ENCODE peak calls at places on chromosomes 3 and 15, in ten cellular contexts. W, J, X, F, N, Q, G, Y, Z and I are unnamed samples.

GRCh38 chr3:193972816-193973215 is 163.1 kb upstream of the HES1 start:
- DNase-seq in W (no peak), J (no peak), X (no peak), F (no peak), N (peak; percentile 97), Q (peak; percentile 49), G (no peak), Y (no peak), Z (no peak), I (no peak)

GRCh38 chr15:47184003-47184404 is 533.3 kb upstream of the SEMA6D start:
- DNase-seq in W (no peak), J (no peak), X (no peak), F (no peak), N (no peak), Q (no peak), G (no peak), Y (no peak), Z (peak; percentile 71), I (no peak)

GRCh38 chr3:52532517-52532837 is 1.2 kb downstream of the NT5DC2 start:
- DNase-seq in W (no peak), J (no peak), X (peak; percentile 82), F (peak; percentile 79), N (peak; percentile 45), Q (peak; percentile 40), G (peak; percentile 9), Y (no peak), Z (no peak), I (no peak)

GRCh38 chr3:37223084-37223975 is 48.9 kb upstream of the LRRFIP2 start:
- DNase-seq in W (no peak), J (no peak), X (no peak), F (peak; percentile 82), N (no peak), Q (peak; percentile 44), G (no peak), Y (no peak), Z (no peak), I (no peak)

GRCh38 chr3:151169700-151170224 is 33.3 kb downstream of the GPR171 start:
- DNase-seq in W (peak; percentile 76), J (no peak), X (no peak), F (peak; percentile 33), N (peak; percentile 33), Q (no peak), G (no peak), Y (no peak), Z (no peak), I (no peak)

GRCh38 chr15:29822100-29822684 is at the start of gene TJP1:
- DNase-seq in W (no peak), J (peak; percentile 72), X (peak; percentile 77), F (peak; percentile 75), N (peak; percentile 49), Q (peak; percentile 58), G (no peak), Y (peak; percentile 49), Z (peak; percentile 78), I (peak; percentile 57)

GRCh38 chr3:167653155-167653554 is 587 bp downstream of the WDR49 start:
- DNase-seq in W (no peak), J (no peak), X (no peak), F (no peak), N (no peak), Q (no peak), G (no peak), Y (no peak), Z (no peak), I (no peak)

GRCh38 chr3:117998071-117998470 is 1036.6 kb downstream of the IGSF11 start:
- DNase-seq in W (no peak), J (no peak), X (no peak), F (no peak), N (peak; percentile 37), Q (peak; percentile 29), G (no peak), Y (no peak), Z (no peak), I (no peak)

GRCh38 chr3:151612119-151612518 is 121.6 kb upstream of the AADACL2 start:
- DNase-seq in W (no peak), J (no peak), X (no peak), F (no peak), N (peak; percentile 3), Q (no peak), G (no peak), Y (no peak), Z (no peak), I (no peak)

GRCh38 chr3:129001101-129001816 is at the start of gene EFCC1:
- DNase-seq in W (no peak), J (no peak), X (no peak), F (no peak), N (no peak), Q (no peak), G (no peak), Y (no peak), Z (no peak), I (no peak)

GRCh38 chr3:126116526-126116925 is 32.6 kb upstream of the SLC41A3 start:
- DNase-seq in W (no peak), J (no peak), X (no peak), F (no peak), N (no peak), Q (no peak), G (no peak), Y (no peak), Z (no peak), I (no peak)

GRCh38 chr3:178507507-178508442 is 28.5 kb upstream of the KCNMB2 start:
- DNase-seq in W (no peak), J (no peak), X (no peak), F (no peak), N (no peak), Q (no peak), G (no peak), Y (no peak), Z (no peak), I (no peak)

GRCh38 chr15:95162069-95162468 is 930.7 kb downstream of the MCTP2 start:
- DNase-seq in W (no peak), J (no peak), X (no peak), F (no peak), N (peak; percentile 67), Q (peak; percentile 23), G (no peak), Y (no peak), Z (no peak), I (peak; percentile 75)

GRCh38 chr3:141448606-141449216 is 38.1 kb upstream of the RASA2 start:
- DNase-seq in W (no peak), J (no peak), X (no peak), F (no peak), N (peak; percentile 40), Q (peak; percentile 58), G (no peak), Y (no peak), Z (no peak), I (no peak)

GRCh38 chr15:62618432-62618831 is 424.1 kb upstream of the TPM1 start:
- DNase-seq in W (no peak), J (no peak), X (peak; percentile 82), F (peak; percentile 89), N (peak; percentile 88), Q (peak; percentile 89), G (no peak), Y (no peak), Z (no peak), I (no peak)

GRCh38 chr3:78204977-78205376 is 1165.1 kb downstream of the ROBO2 start:
- DNase-seq in W (peak; percentile 16), J (no peak), X (peak; percentile 55), F (peak; percentile 35), N (peak; percentile 83), Q (peak; percentile 70), G (peak; percentile 71), Y (no peak), Z (peak; percentile 11), I (no peak)

GRCh38 chr15:51751687-51752683 is 588 bp downstream of the TMOD2 start:
- DNase-seq in W (no peak), J (peak; percentile 51), X (peak; percentile 64), F (peak; percentile 43), N (no peak), Q (no peak), G (no peak), Y (peak; percentile 53), Z (peak; percentile 48), I (no peak)

GRCh38 chr15:48865387-48866079 is 12.4 kb upstream of the EID1 start:
- DNase-seq in W (no peak), J (no peak), X (no peak), F (peak; percentile 58), N (peak; percentile 72), Q (peak; percentile 75), G (peak; percentile 71), Y (no peak), Z (no peak), I (no peak)

GRCh38 chr3:52213005-52213404 is 12.4 kb downstream of the TLR9 start:
- DNase-seq in W (no peak), J (no peak), X (no peak), F (no peak), N (no peak), Q (no peak), G (no peak), Y (no peak), Z (no peak), I (no peak)

GRCh38 chr3:7517979-7518378 is 657.1 kb downstream of the GRM7 start:
- DNase-seq in W (peak; percentile 26), J (no peak), X (no peak), F (no peak), N (no peak), Q (no peak), G (no peak), Y (no peak), Z (peak; percentile 45), I (no peak)

GRCh38 chr3:180277036-180277435 is 240.3 kb upstream of the PEX5L start:
- DNase-seq in W (peak; percentile 42), J (no peak), X (peak; percentile 54), F (peak; percentile 10), N (peak; percentile 36), Q (peak; percentile 60), G (peak; percentile 29), Y (no peak), Z (peak; percentile 9), I (peak; percentile 74)

GRCh38 chr3:131072845-131073244 is 46.2 kb downstream of the NEK11 start:
- DNase-seq in W (no peak), J (no peak), X (no peak), F (peak; percentile 76), N (peak; percentile 11), Q (peak; percentile 72), G (no peak), Y (no peak), Z (no peak), I (peak; percentile 84)

GRCh38 chr3:47007001-47007400 is 27.5 kb downstream of the NBEAL2 start:
- DNase-seq in W (no peak), J (no peak), X (no peak), F (no peak), N (no peak), Q (no peak), G (no peak), Y (no peak), Z (no peak), I (no peak)

GRCh38 chr3:156037356-156037755 is 83.0 kb upstream of the KCNAB1 start:
- DNase-seq in W (peak; percentile 88), J (peak; percentile 30), X (no peak), F (no peak), N (no peak), Q (no peak), G (no peak), Y (no peak), Z (no peak), I (peak; percentile 12)

GRCh38 chr15:80533934-80534333 is 129.8 kb downstream of the ARNT2 start:
- DNase-seq in W (no peak), J (no peak), X (no peak), F (no peak), N (no peak), Q (no peak), G (no peak), Y (no peak), Z (no peak), I (no peak)

GRCh38 chr3:124530916-124531315 is 199.3 kb upstream of the UMPS start:
- DNase-seq in W (no peak), J (no peak), X (no peak), F (peak; percentile 26), N (no peak), Q (no peak), G (no peak), Y (no peak), Z (no peak), I (peak; percentile 23)

GRCh38 chr3:184645304-184645703 is 66.6 kb downstream of the MAGEF1 start:
- DNase-seq in W (no peak), J (no peak), X (no peak), F (no peak), N (no peak), Q (no peak), G (no peak), Y (no peak), Z (no peak), I (no peak)

GRCh38 chr15:65332662-65333440 is 28.4 kb downstream of the RNU5B-1 start:
- DNase-seq in W (no peak), J (no peak), X (no peak), F (no peak), N (no peak), Q (no peak), G (no peak), Y (no peak), Z (no peak), I (no peak)